ENCODE peak calls at places on chromosomes 4 and X, in four cellular contexts. U is body of pancreas, F is ovary, C is mammary epithelial cell. M is an unnamed sample.

GRCh38 chr4:76279462-76279861 is 27.1 kb upstream of the STBD1 start:
- DNase-seq in U (no peak), F (no peak), C (no peak), M (no peak)

GRCh38 chr4:43855283-43855682 is 593.3 kb downstream of the KCTD8 start:
- DNase-seq in U (no peak), F (no peak), C (no peak), M (no peak)

GRCh38 chr4:2512396-2513135 is 23.9 kb upstream of the FAM193A start:
- DNase-seq in U (no peak), F (no peak), C (no peak), M (no peak)

GRCh38 chrX:20913760-20914159 is 460.5 kb upstream of the CNKSR2 start:
- DNase-seq in U (no peak), F (no peak), C (no peak), M (peak)

GRCh38 chr4:38612996-38613395 is 51.0 kb upstream of the KLF3 start:
- DNase-seq in U (no peak), F (no peak), C (no peak), M (no peak)

GRCh38 chr4:145216532-145216931 is 36.1 kb upstream of the OTUD4 start:
- DNase-seq in U (no peak), F (no peak), C (peak), M (no peak)

GRCh38 chrX:117538441-117539418 is 577.9 kb downstream of the KLHL13 start:
- DNase-seq in U (peak), F (no peak), C (no peak), M (no peak)

GRCh38 chr4:47106561-47106960 is 75.2 kb downstream of the GABRB1 start:
- DNase-seq in U (no peak), F (no peak), C (no peak), M (no peak)

GRCh38 chrX:153459976-153460375 is 10.4 kb downstream of the HAUS7 start:
- DNase-seq in U (no peak), F (no peak), C (peak), M (no peak)

GRCh38 chr4:122632396-122633143 is 11.7 kb upstream of the IL21 start:
- DNase-seq in U (no peak), F (no peak), C (no peak), M (no peak)

DNA sequence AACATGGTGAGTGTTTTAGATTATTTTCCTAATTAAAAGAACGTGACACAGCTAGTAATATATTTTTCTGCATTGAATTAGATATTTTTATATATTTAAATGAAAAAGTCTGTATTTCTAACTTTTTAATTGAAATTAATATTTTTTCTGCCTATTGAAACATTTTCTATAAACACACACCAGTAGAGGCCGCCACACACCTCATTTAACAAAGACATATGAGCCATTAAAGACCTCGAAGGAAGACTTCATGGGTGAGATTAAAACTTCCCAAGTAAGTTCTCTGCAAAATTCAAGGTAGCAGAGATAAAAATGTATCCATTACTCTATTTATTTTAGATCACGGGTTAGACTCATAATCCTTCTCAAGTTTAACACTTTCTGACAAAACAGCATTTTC is 8.3 kb downstream of the SLITRK2 start:
- DNase-seq in U (peak), F (no peak), C (no peak), M (no peak)
- TF ChIP-seq CTCF in U (peak), F (no peak), C (peak), M (no peak)

GRCh38 chr4:169756971-169757574 is 671 bp downstream of the HPF1 start:
- DNase-seq in U (no peak), F (no peak), C (peak), M (no peak)

GRCh38 chr4:169757575-169758184 is at the start of gene HPF1:
- DNase-seq in U (peak), F (peak), C (peak), M (peak)
- TF ChIP-seq CTCF in U (no peak), F (no peak), C (no peak), M (no peak)

GRCh38 chrX:154840856-154841255 is 6.4 kb upstream of the SMIM9 start:
- DNase-seq in U (no peak), F (no peak), C (peak), M (no peak)
- TF ChIP-seq CTCF in U (no peak), F (no peak), C (peak), M (peak)

GRCh38 chr4:107094332-107094731 is 58.2 kb upstream of the DKK2 start:
- DNase-seq in U (no peak), F (no peak), C (peak), M (no peak)
- TF ChIP-seq CTCF in U (no peak), F (no peak), C (peak), M (no peak)

GRCh38 chrX:11758400-11759171 is 549 bp downstream of the MSL3 start:
- DNase-seq in U (peak), F (peak), C (peak), M (peak)
- TF ChIP-seq CTCF in U (peak), F (peak), C (peak), M (peak)

GRCh38 chr4:151091047-151091446 is 8.4 kb upstream of the RPS3A start:
- DNase-seq in U (no peak), F (no peak), C (no peak), M (no peak)
- TF ChIP-seq CTCF in U (no peak), F (no peak), C (no peak), M (no peak)